ENCODE peak calls at places on chromosomes 11 and 22, in eight cellular contexts. P is MM.1S; F is fibroblast of lung; E is AG10803; W is transverse colon; Y is LNCaP clone FGC; U is activated B cell treated with CpG ODN at 0.5 μM for 24 hours; K is CD4-positive, alpha-beta T cell. C is an unnamed sample.

GRCh38 chr22:20591660-20592310 is 84.4 kb downstream of the MED15 start:
- DNase-seq in P (no peak), F (peak; percentile 75), E (peak; percentile 26), W (no peak), Y (no peak), U (no peak), K (no peak), C (no peak)

GRCh38 chr22:34135749-34136148 is 215.5 kb upstream of the LARGE1 start:
- DNase-seq in P (no peak), F (no peak), E (no peak), W (no peak), Y (no peak), U (no peak), K (no peak), C (no peak)

GRCh38 chr11:107713009-107713408 is 1.2 kb upstream of the SLN start:
- DNase-seq in P (no peak), F (no peak), E (no peak), W (no peak), Y (no peak), U (no peak), K (no peak), C (no peak)

GRCh38 chr11:93498099-93499040 is 44.8 kb downstream of the SMCO4 start:
- DNase-seq in P (no peak), F (peak; percentile 20), E (peak; percentile 47), W (no peak), Y (peak; percentile 83), U (no peak), K (no peak), C (no peak)

GRCh38 chr11:75490221-75491181 is 35.2 kb downstream of the GDPD5 start:
- DNase-seq in P (no peak), F (no peak), E (peak; percentile 29), W (no peak), Y (no peak), U (no peak), K (no peak), C (no peak)

GRCh38 chr11:45643585-45643984 is 21.8 kb downstream of the CHST1 start:
- DNase-seq in P (no peak), F (no peak), E (no peak), W (no peak), Y (no peak), U (no peak), K (no peak), C (no peak)

GRCh38 chr11:36718481-36718880 is 120.4 kb upstream of the RAG2 start:
- DNase-seq in P (no peak), F (no peak), E (no peak), W (no peak), Y (no peak), U (no peak), K (no peak), C (no peak)

GRCh38 chr22:44364750-44365118 is 52.0 kb upstream of the SHISAL1 start:
- DNase-seq in P (no peak), F (no peak), E (no peak), W (no peak), Y (no peak), U (no peak), K (no peak), C (peak; percentile 27)

GRCh38 chr22:44970291-44970690 is 39.5 kb downstream of the PHF21B start:
- DNase-seq in P (no peak), F (no peak), E (no peak), W (no peak), Y (no peak), U (no peak), K (no peak), C (no peak)

GRCh38 chr22:32000171-32000570 is 42.9 kb upstream of the SLC5A1 start:
- DNase-seq in P (no peak), F (no peak), E (no peak), W (no peak), Y (no peak), U (no peak), K (no peak), C (no peak)

GRCh38 chr11:46305295-46305694 is 27.8 kb downstream of the CREB3L1 start:
- DNase-seq in P (no peak), F (peak; percentile 60), E (no peak), W (no peak), Y (no peak), U (no peak), K (no peak), C (peak; percentile 79)

GRCh38 chr11:34610324-34611041 is 10.4 kb upstream of the EHF start:
- DNase-seq in P (no peak), F (no peak), E (no peak), W (no peak), Y (no peak), U (no peak), K (no peak), C (no peak)

GRCh38 chr22:42265321-42265720 is 5.1 kb downstream of the TCF20 start:
- DNase-seq in P (no peak), F (no peak), E (no peak), W (no peak), Y (no peak), U (no peak), K (no peak), C (no peak)

GRCh38 chr11:114183041-114183511 is 113.1 kb upstream of the NNMT start:
- DNase-seq in P (no peak), F (no peak), E (no peak), W (peak; percentile 58), Y (no peak), U (no peak), K (peak; percentile 46), C (no peak)

GRCh38 chr22:38554281-38554680 is 15.7 kb downstream of the DMC1 start:
- DNase-seq in P (no peak), F (peak; percentile 6), E (peak; percentile 90), W (no peak), Y (peak; percentile 73), U (no peak), K (no peak), C (no peak)

GRCh38 chr11:16899708-16900107 is 114.5 kb downstream of the PLEKHA7 start:
- DNase-seq in P (no peak), F (no peak), E (no peak), W (no peak), Y (no peak), U (no peak), K (no peak), C (no peak)

GRCh38 chr11:16895306-16895705 is 118.9 kb downstream of the PLEKHA7 start:
- DNase-seq in P (no peak), F (no peak), E (no peak), W (no peak), Y (no peak), U (no peak), K (no peak), C (no peak)

GRCh38 chr11:16896716-16897115 is 117.5 kb downstream of the PLEKHA7 start:
- DNase-seq in P (no peak), F (no peak), E (no peak), W (no peak), Y (no peak), U (no peak), K (no peak), C (no peak)

GRCh38 chr11:16897460-16898061 is 116.7 kb downstream of the PLEKHA7 start:
- DNase-seq in P (no peak), F (no peak), E (no peak), W (no peak), Y (no peak), U (no peak), K (no peak), C (no peak)

GRCh38 chr11:16898274-16898985 is 115.8 kb downstream of the PLEKHA7 start:
- DNase-seq in P (no peak), F (no peak), E (no peak), W (no peak), Y (no peak), U (no peak), K (no peak), C (no peak)
- TF ChIP-seq CTCF in P (no peak), F (no peak), E (no peak), W (no peak), Y (no peak), U (no peak), K (no peak), C (no peak)

GRCh38 chr11:1152316-1153104 is 5.2 kb upstream of the MUC5AC start:
- DNase-seq in P (no peak), F (peak; percentile 21), E (peak; percentile 11), W (no peak), Y (no peak), U (peak; percentile 18), K (no peak), C (peak; percentile 46)

GRCh38 chr11:1150769-1151365 is 6.9 kb upstream of the MUC5AC start:
- DNase-seq in P (no peak), F (peak; percentile 81), E (peak; percentile 18), W (peak; percentile 11), Y (no peak), U (no peak), K (no peak), C (peak; percentile 30)

GRCh38 chr11:1153105-1153950 is 4.4 kb upstream of the MUC5AC start:
- DNase-seq in P (no peak), F (peak; percentile 6), E (no peak), W (no peak), Y (no peak), U (no peak), K (no peak), C (no peak)

GRCh38 chr11:1150095-1150494 is 7.7 kb upstream of the MUC5AC start:
- DNase-seq in P (no peak), F (no peak), E (no peak), W (no peak), Y (no peak), U (peak; percentile 13), K (no peak), C (peak; percentile 36)

GRCh38 chr11:1151366-1152315 is 6.1 kb upstream of the MUC5AC start:
- DNase-seq in P (no peak), F (no peak), E (no peak), W (peak; percentile 6), Y (no peak), U (peak; percentile 12), K (no peak), C (peak; percentile 43)
- TF ChIP-seq CTCF in P (no peak), F (no peak), E (no peak), W (no peak), Y (no peak), U (no peak), K (no peak), C (no peak)

GRCh38 chr11:69598147-69598546 is 42.8 kb upstream of the CCND1 start:
- DNase-seq in P (no peak), F (peak; percentile 9), E (peak; percentile 11), W (no peak), Y (no peak), U (no peak), K (no peak), C (no peak)
- TF ChIP-seq CTCF in P (no peak), F (no peak), E (peak; percentile 10), W (no peak), Y (no peak), U (no peak), K (no peak), C (no peak)

DNA sequence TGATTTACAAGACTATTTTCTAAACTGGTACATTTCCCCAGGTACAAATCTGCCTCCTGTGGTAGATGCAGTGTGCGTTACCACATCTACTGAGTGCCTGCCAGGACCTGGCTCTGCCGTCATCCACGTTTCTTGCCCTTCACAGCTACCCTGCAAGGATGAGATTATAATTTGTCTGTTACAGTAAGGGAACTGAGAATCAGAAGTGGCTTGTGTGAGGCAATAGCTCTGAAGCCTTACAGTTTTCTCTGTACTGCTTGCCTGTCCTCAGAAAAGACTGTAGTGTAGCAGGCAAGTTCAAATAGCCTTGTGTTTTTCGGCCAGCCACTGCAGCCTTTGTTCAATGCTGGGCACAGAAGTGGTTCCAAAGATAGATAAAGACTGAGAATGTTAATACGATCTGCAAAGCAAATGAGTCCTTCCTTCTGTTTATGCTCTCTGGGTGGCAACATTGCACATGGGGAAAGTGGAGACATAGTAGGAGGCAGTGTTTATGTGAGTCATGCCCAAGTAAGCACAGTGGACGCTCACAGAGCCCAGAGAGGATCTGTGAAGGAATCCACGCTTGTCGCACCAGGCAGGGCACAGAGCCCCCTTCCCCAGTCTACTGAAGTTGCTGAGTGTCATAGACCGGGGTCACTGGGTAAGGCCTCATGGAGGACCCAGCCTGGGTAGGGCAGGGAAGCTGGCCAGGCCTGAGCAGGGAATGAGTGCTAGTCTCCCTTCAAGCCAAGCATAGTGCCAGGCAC is 49.1 kb downstream of the MICAL2 start:
- DNase-seq in P (no peak), F (peak; percentile 96), E (peak; percentile 85), W (no peak), Y (no peak), U (no peak), K (no peak), C (peak; percentile 76)
- TF ChIP-seq CTCF in P (no peak), F (no peak), E (peak; percentile 40), W (no peak), Y (no peak), U (no peak), K (no peak), C (no peak)

C was measured in CD14-positive monocyte.